ENCODE peak calls at places on chromosomes 13 and 19, in four cellular contexts. G is transverse colon; X is CD4-positive, alpha-beta T cell; K is osteoblast. V is an unnamed sample.

GRCh38 chr13:102707465-102707864 is 12.6 kb upstream of the METTL21C start:
- DNase-seq in G (no peak), K (peak; percentile 85), X (no peak), V (no peak)

GRCh38 chr13:97261254-97262015 is 39.3 kb downstream of the MBNL2 start:
- DNase-seq in X (no peak), G (no peak), K (no peak), V (peak; percentile 32)

GRCh38 chr13:101941095-101941777 is 460.6 kb downstream of the FGF14 start:
- DNase-seq in X (no peak), K (no peak), G (no peak), V (no peak)

GRCh38 chr13:79782541-79783216 is 301.7 kb downstream of the NDFIP2 start:
- DNase-seq in G (no peak), K (peak; percentile 48), X (no peak), V (no peak)

GRCh38 chr19:46378268-46378667 is 31.4 kb downstream of the PPP5C start:
- DNase-seq in K (peak; percentile 90), G (no peak), X (no peak), V (no peak)

GRCh38 chr13:106680796-106681482 is 113.0 kb upstream of the ARGLU1 start:
- DNase-seq in G (no peak), K (no peak), X (no peak), V (no peak)

GRCh38 chr19:1104452-1105216 is 840 bp downstream of the GPX4 start:
- DNase-seq in K (peak; percentile 99), G (peak; percentile 82), X (peak; percentile 48), V (peak; percentile 60)

GRCh38 chr19:18519962-18520847 is 1.7 kb downstream of the ELL start:
- DNase-seq in G (peak; percentile 83), K (peak; percentile 94), X (peak; percentile 42), V (peak; percentile 48)

GRCh38 chr19:13835791-13836723 is 40.8 kb downstream of the ZSWIM4 start:
- DNase-seq in K (peak; percentile 86), X (no peak), G (no peak), V (no peak)

GRCh38 chr19:2315818-2316353 is 7.9 kb upstream of the LINGO3 start:
- DNase-seq in K (peak; percentile 98), G (peak; percentile 71), X (no peak), V (no peak)

GRCh38 chr13:30859326-30859725 is 46.7 kb upstream of the MEDAG start:
- DNase-seq in X (no peak), G (no peak), K (no peak), V (no peak)

GRCh38 chr13:39590466-39591036 is 12.4 kb downstream of the LHFPL6 start:
- DNase-seq in K (no peak), X (no peak), G (no peak), V (no peak)

GRCh38 chr19:57171551-57172081 is 4.3 kb upstream of the DUXA start:
- DNase-seq in K (peak; percentile 93), X (no peak), G (peak; percentile 10), V (peak; percentile 22)

GRCh38 chr13:64505511-64505910 is 2724.6 kb downstream of the PCDH9 start:
- DNase-seq in K (no peak), G (no peak), X (no peak), V (no peak)

GRCh38 chr13:40109324-40109958 is 454.0 kb downstream of the COG6 start:
- DNase-seq in G (no peak), K (peak; percentile 84), X (no peak), V (no peak)

GRCh38 chr13:44128522-44128921 is 245.1 kb upstream of the SERP2 start:
- DNase-seq in X (no peak), G (no peak), K (no peak), V (no peak)

GRCh38 chr13:24233351-24233901 is 72.9 kb downstream of the SPATA13 start:
- DNase-seq in G (no peak), K (no peak), X (no peak), V (no peak)

GRCh38 chr13:71786815-71787214 is 80.2 kb downstream of the DACH1 start:
- DNase-seq in K (no peak), X (no peak), G (no peak), V (no peak)

DNA sequence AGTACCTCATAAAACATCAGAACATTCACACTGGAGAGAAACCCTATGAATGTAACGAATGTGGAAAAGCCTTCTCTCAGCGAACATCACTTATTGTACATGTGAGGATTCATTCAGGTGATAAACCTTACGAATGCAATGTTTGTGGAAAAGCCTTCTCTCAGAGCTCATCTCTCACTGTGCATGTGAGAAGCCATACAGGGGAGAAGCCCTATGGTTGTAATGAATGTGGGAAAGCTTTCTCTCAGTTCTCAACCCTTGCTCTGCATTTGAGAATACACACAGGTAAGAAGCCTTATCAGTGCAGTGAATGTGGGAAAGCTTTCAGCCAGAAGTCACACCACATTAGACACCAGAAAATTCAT is 22.0 kb downstream of the ZNF146 start:
- DNase-seq in G (no peak), X (no peak), K (no peak), V (no peak)
- H3K9me3 ChIP-seq in G (peaks cover 65% of the 10 kb centered on the region), X (peaks cover 90% of the 10 kb centered on the region), K (peaks cover 14% of the 10 kb centered on the region), V (peaks cover 53% of the 10 kb centered on the region)

GRCh38 chr19:43906774-43907173 is 28.3 kb downstream of the ZNF45 start:
- DNase-seq in G (no peak), K (no peak), X (no peak), V (no peak)

GRCh38 chr19:43913383-43913782 is 21.7 kb downstream of the ZNF45 start:
- DNase-seq in X (no peak), G (no peak), K (no peak), V (no peak)

GRCh38 chr19:43910884-43911283 is 24.2 kb downstream of the ZNF45 start:
- DNase-seq in X (no peak), K (no peak), G (no peak), V (no peak)

GRCh38 chr19:43905897-43906296 is 29.2 kb downstream of the ZNF45 start:
- DNase-seq in G (no peak), X (no peak), K (no peak), V (no peak)

GRCh38 chr19:43908659-43909058 is 26.4 kb downstream of the ZNF45 start:
- DNase-seq in X (no peak), G (no peak), K (no peak), V (no peak)
- H3K9me3 ChIP-seq in X (peaks cover 90% of the 10 kb centered on the region), G (peaks cover 83% of the 10 kb centered on the region), K (peaks cover 14% of the 10 kb centered on the region), V (peaks cover 23% of the 10 kb centered on the region)

GRCh38 chr13:94707400-94708021 is 4.8 kb downstream of the SOX21 start:
- DNase-seq in K (peak; percentile 46), G (no peak), X (no peak), V (no peak)

GRCh38 chr13:94708031-94708571 is 4.2 kb downstream of the SOX21 start:
- DNase-seq in G (no peak), K (no peak), X (no peak), V (no peak)

GRCh38 chr13:94710881-94711560 is 1.3 kb downstream of the SOX21 start:
- DNase-seq in G (no peak), K (peak; percentile 86), X (no peak), V (no peak)

GRCh38 chr13:94710081-94710809 is 2.1 kb downstream of the SOX21 start:
- DNase-seq in K (peak; percentile 79), X (no peak), G (no peak), V (no peak)

GRCh38 chr13:94708971-94709614 is 3.3 kb downstream of the SOX21 start:
- DNase-seq in X (no peak), G (no peak), K (peak; percentile 62), V (no peak)
- H3K9me3 ChIP-seq in X (peaks cover 23% of the 10 kb centered on the region), G (no peaks in the 10 kb centered on the region), K (no peaks in the 10 kb centered on the region), V (no peaks in the 10 kb centered on the region)

GRCh38 chr19:52351512-52351911 is 15.5 kb downstream of the ZNF610 start:
- DNase-seq in G (no peak), X (no peak), K (no peak), V (no peak)
- H3K9me3 ChIP-seq in G (no peaks in the 10 kb centered on the region), X (peaks cover 34% of the 10 kb centered on the region), K (peaks cover 5% of the 10 kb centered on the region), V (no peaks in the 10 kb centered on the region)

GRCh38 chr19:9149976-9150375 is 9.8 kb downstream of the ZNF317 start:
- DNase-seq in X (no peak), G (no peak), K (no peak), V (no peak)

GRCh38 chr19:9150650-9151049 is 10.5 kb downstream of the ZNF317 start:
- DNase-seq in G (no peak), X (no peak), K (no peak), V (no peak)

GRCh38 chr19:9155591-9155990 is 15.4 kb downstream of the ZNF317 start:
- DNase-seq in K (peak; percentile 65), G (no peak), X (no peak), V (no peak)

GRCh38 chr19:9148687-9149086 is 8.5 kb downstream of the ZNF317 start:
- DNase-seq in K (no peak), X (no peak), G (no peak), V (no peak)

GRCh38 chr19:9151367-9151766 is 11.2 kb downstream of the ZNF317 start:
- DNase-seq in K (no peak), G (no peak), X (no peak), V (no peak)
- H3K9me3 ChIP-seq in K (peaks cover 2% of the 10 kb centered on the region), G (peaks cover 10% of the 10 kb centered on the region), X (no peaks in the 10 kb centered on the region), V (no peaks in the 10 kb centered on the region)

DNA sequence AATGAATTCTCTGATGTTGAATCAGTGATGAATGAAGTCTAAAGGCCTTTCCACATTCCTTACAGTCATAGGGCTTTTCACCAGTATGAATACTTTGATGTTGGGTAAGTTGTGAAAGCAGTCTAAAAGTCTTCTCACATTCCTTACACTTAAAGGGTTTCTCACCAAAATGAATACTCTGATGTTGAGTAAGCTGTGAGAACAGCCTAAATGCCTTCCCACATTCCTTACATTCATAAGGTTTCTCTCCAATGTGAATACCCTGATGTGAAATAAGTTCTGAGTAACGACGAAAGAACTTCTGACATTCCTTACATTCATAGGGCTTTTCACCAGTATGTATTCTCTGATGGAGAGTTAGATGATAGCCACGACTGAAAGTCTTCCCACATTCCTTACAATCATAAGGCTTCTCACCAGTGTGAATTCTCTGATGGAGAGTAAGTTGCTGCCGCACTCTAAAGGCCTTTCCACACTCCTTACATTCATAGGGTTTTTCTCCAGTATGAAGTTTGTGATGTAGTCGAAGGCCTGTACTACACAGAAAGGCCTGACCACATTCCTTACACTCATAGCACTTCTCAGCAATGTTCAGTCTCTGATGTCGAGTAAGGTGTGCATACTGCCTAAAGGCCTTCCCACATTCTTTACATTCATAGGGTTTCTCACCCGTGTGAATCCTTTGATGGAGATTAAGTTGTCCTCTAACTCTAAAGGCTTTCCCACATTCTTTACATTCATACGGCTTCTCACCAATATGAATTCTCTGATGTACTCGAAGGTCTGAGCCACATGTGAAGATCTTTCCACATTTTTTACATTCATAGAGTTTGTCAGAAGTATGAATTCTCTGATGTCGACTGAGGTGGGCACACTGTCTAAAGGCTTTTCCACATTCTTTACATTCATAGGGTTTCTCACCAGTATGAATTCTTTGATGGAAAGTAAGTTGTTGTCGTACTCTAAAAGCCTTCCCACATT is 19.9 kb downstream of the ZFP30 start:
- DNase-seq in K (no peak), X (no peak), G (no peak), V (no peak)
- H3K9me3 ChIP-seq in K (peaks cover 32% of the 10 kb centered on the region), X (peaks cover 90% of the 10 kb centered on the region), G (peaks cover 85% of the 10 kb centered on the region), V (peaks cover 29% of the 10 kb centered on the region)

GRCh38 chr19:19711934-19712828 is 20.7 kb downstream of the ZNF14 start:
- DNase-seq in K (no peak), G (no peak), X (no peak), V (no peak)
- H3K9me3 ChIP-seq in K (peaks cover 66% of the 10 kb centered on the region), G (peaks cover 99% of the 10 kb centered on the region), X (peaks cover 99% of the 10 kb centered on the region), V (peaks cover 77% of the 10 kb centered on the region)

GRCh38 chr19:43928820-43929219 is 6.3 kb downstream of the ZNF45 start:
- DNase-seq in G (no peak), K (no peak), X (no peak), V (no peak)

DNA sequence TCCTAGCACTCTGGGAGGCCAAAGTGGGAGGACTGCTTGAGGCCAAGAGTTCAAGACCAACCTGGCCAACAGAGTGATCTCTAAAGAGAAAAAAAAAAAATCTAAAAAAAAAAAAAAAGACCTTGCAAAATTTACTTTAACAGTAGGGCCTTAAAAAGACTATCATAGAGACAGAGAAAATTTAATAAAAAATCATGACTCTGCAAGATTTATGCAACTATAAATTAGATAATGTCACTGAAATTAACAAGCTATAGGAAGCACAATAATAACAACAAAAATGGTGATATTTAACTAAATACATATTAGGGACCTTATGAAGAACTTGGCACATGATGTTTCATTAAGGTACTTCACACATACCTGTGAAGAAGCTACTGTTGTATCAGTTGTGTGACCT is 11.2 kb downstream of the ZNF45 start:
- DNase-seq in X (no peak), G (no peak), K (no peak), V (no peak)
- H3K9me3 ChIP-seq in X (peaks cover 26% of the 10 kb centered on the region), G (peaks cover 28% of the 10 kb centered on the region), K (no peaks in the 10 kb centered on the region), V (peaks cover 7% of the 10 kb centered on the region)